ENCODE peak calls at places on chromosomes 16 and 17, in four cellular contexts. One of them, this sample, is unnamed.

GRCh38 chr17:61076649-61077048 is 323.0 kb upstream of the TBX2 start:
- DNase-seq in GM12878: no peak
- DNase-seq in HepG2: peak; percentile 39
- DNase-seq in K562: no peak
- DNase-seq in this sample: no peak

GRCh38 chr16:3980311-3981111 is 100.0 kb upstream of the CREBBP start:
- DNase-seq in K562: no peak
- DNase-seq in GM12878: no peak
- DNase-seq in HepG2: no peak
- DNase-seq in this sample: no peak

GRCh38 chr17:40304464-40304863 is 4.5 kb upstream of the RARA start:
- DNase-seq in GM12878: no peak
- DNase-seq in K562: no peak
- DNase-seq in HepG2: no peak
- DNase-seq in this sample: no peak

GRCh38 chr16:85601730-85602401 is 11.3 kb upstream of the GSE1 start:
- DNase-seq in K562: peak; percentile 66
- DNase-seq in HepG2: no peak
- DNase-seq in GM12878: no peak
- DNase-seq in this sample: no peak

GRCh38 chr16:22194707-22195444 is 11.2 kb upstream of the EEF2K start:
- DNase-seq in HepG2: no peak
- DNase-seq in GM12878: peak; percentile 49
- DNase-seq in K562: no peak
- DNase-seq in this sample: no peak

GRCh38 chr17:41060052-41060604 is at the start of gene KRTAP2-3:
- DNase-seq in GM12878: no peak
- DNase-seq in K562: no peak
- DNase-seq in HepG2: peak; percentile 36
- DNase-seq in this sample: no peak

GRCh38 chr17:39563476-39563875 is 44.2 kb downstream of the NEUROD2 start:
- DNase-seq in HepG2: no peak
- DNase-seq in GM12878: no peak
- DNase-seq in K562: no peak
- DNase-seq in this sample: peak; percentile 14

GRCh38 chr17:28488154-28488883 is 14.9 kb downstream of the SLC13A2 start:
- DNase-seq in GM12878: no peak
- DNase-seq in K562: no peak
- DNase-seq in HepG2: peak; percentile 39
- DNase-seq in this sample: no peak

GRCh38 chr16:2365895-2366294 is 25.4 kb upstream of the ABCA3 start:
- DNase-seq in GM12878: no peak
- DNase-seq in K562: no peak
- DNase-seq in HepG2: no peak
- DNase-seq in this sample: peak; percentile 40

GRCh38 chr16:62253926-62254325 is 217.7 kb upstream of the CDH8 start:
- DNase-seq in GM12878: no peak
- DNase-seq in K562: no peak
- DNase-seq in HepG2: no peak
- DNase-seq in this sample: no peak

GRCh38 chr16:77951788-77952187 is 70.6 kb upstream of the CLEC3A start:
- DNase-seq in HepG2: peak; percentile 50
- DNase-seq in GM12878: peak; percentile 21
- DNase-seq in K562: peak; percentile 30
- DNase-seq in this sample: no peak

GRCh38 chr17:34761646-34762045 is 182.3 kb downstream of the TMEM132E start:
- DNase-seq in GM12878: no peak
- DNase-seq in K562: no peak
- DNase-seq in HepG2: no peak
- DNase-seq in this sample: no peak

GRCh38 chr17:17155568-17155967 is 50.6 kb downstream of the PLD6 start:
- DNase-seq in GM12878: no peak
- DNase-seq in K562: no peak
- DNase-seq in HepG2: peak; percentile 9
- DNase-seq in this sample: no peak

GRCh38 chr16:85430523-85431381 is 182.4 kb upstream of the GSE1 start:
- DNase-seq in GM12878: no peak
- DNase-seq in K562: no peak
- DNase-seq in HepG2: no peak
- DNase-seq in this sample: no peak

GRCh38 chr16:89315791-89316581 is 98.5 kb downstream of the ZNF778 start:
- DNase-seq in K562: peak; percentile 33
- DNase-seq in HepG2: peak; percentile 29
- DNase-seq in GM12878: peak; percentile 44
- DNase-seq in this sample: peak; percentile 94

GRCh38 chr17:39867891-39868553 is at the start of gene ZPBP2:
- DNase-seq in K562: no peak
- DNase-seq in HepG2: no peak
- DNase-seq in GM12878: no peak
- DNase-seq in this sample: no peak

GRCh38 chr17:72661093-72661944 is 431.2 kb downstream of the SLC39A11 start:
- DNase-seq in HepG2: peak; percentile 98
- DNase-seq in GM12878: no peak
- DNase-seq in K562: no peak
- DNase-seq in this sample: no peak

GRCh38 chr16:11666108-11667055 is 1.9 kb upstream of the SNN start:
- DNase-seq in GM12878: no peak
- DNase-seq in HepG2: no peak
- DNase-seq in K562: no peak
- DNase-seq in this sample: no peak

GRCh38 chr17:71396711-71397110 is 724.1 kb upstream of the SOX9 start:
- DNase-seq in K562: no peak
- DNase-seq in GM12878: no peak
- DNase-seq in HepG2: no peak
- DNase-seq in this sample: no peak

GRCh38 chr16:89981414-89981813 is 32.9 kb downstream of the DEF8 start:
- DNase-seq in GM12878: no peak
- DNase-seq in K562: no peak
- DNase-seq in HepG2: no peak
- DNase-seq in this sample: no peak

GRCh38 chr16:11401161-11402050 is 56.1 kb downstream of the RMI2 start:
- DNase-seq in HepG2: no peak
- DNase-seq in K562: no peak
- DNase-seq in GM12878: no peak
- DNase-seq in this sample: no peak

GRCh38 chr16:82452002-82452741 is 174.6 kb upstream of the CDH13 start:
- DNase-seq in K562: no peak
- DNase-seq in GM12878: no peak
- DNase-seq in HepG2: no peak
- DNase-seq in this sample: no peak

GRCh38 chr17:71438631-71439146 is 682.1 kb upstream of the SOX9 start:
- DNase-seq in K562: no peak
- DNase-seq in HepG2: peak; percentile 25
- DNase-seq in GM12878: no peak
- DNase-seq in this sample: peak; percentile 1

GRCh38 chr16:4942481-4942880 is 5.5 kb upstream of the PPL start:
- DNase-seq in GM12878: no peak
- DNase-seq in K562: no peak
- DNase-seq in HepG2: no peak
- DNase-seq in this sample: no peak

GRCh38 chr17:73358668-73359067 is 46.9 kb upstream of the CDC42EP4 start:
- DNase-seq in GM12878: no peak
- DNase-seq in HepG2: no peak
- DNase-seq in K562: no peak
- DNase-seq in this sample: no peak

GRCh38 chr16:72561-73537 is at the start of gene RHBDF1:
- DNase-seq in K562: peak; percentile 85
- DNase-seq in HepG2: no peak
- DNase-seq in GM12878: no peak
- DNase-seq in this sample: peak; percentile 46

GRCh38 chr17:62792122-62792800 is 15.9 kb downstream of the MARCHF10 start:
- DNase-seq in HepG2: peak; percentile 74
- DNase-seq in K562: no peak
- DNase-seq in GM12878: no peak
- DNase-seq in this sample: peak; percentile 44

GRCh38 chr17:14553847-14554246 is 253.0 kb downstream of the HS3ST3B1 start:
- DNase-seq in K562: no peak
- DNase-seq in GM12878: no peak
- DNase-seq in HepG2: no peak
- DNase-seq in this sample: no peak

GRCh38 chr17:83107656-83108048 is 28.2 kb downstream of the METRNL start:
- DNase-seq in K562: no peak
- DNase-seq in GM12878: no peak
- DNase-seq in HepG2: no peak
- DNase-seq in this sample: no peak
- TF ChIP-seq MYC in K562: no peak
- TF ChIP-seq MYC in GM12878: no peak
- TF ChIP-seq MYC in HepG2: no peak
- TF ChIP-seq MYC in this sample: no peak

GRCh38 chr17:49610883-49611584 is 35.4 kb downstream of the NXPH3 start:
- DNase-seq in K562: no peak
- DNase-seq in HepG2: peak; percentile 71
- DNase-seq in GM12878: no peak
- DNase-seq in this sample: no peak

GRCh38 chr17:49616546-49617205 is 41.0 kb downstream of the NXPH3 start:
- DNase-seq in K562: no peak
- DNase-seq in HepG2: no peak
- DNase-seq in GM12878: no peak
- DNase-seq in this sample: no peak

GRCh38 chr17:49612721-49613120 is 37.0 kb downstream of the NXPH3 start:
- DNase-seq in GM12878: no peak
- DNase-seq in HepG2: no peak
- DNase-seq in K562: no peak
- DNase-seq in this sample: no peak

GRCh38 chr17:49618112-49618611 is 42.5 kb downstream of the NXPH3 start:
- DNase-seq in K562: no peak
- DNase-seq in GM12878: no peak
- DNase-seq in HepG2: no peak
- DNase-seq in this sample: no peak

DNA sequence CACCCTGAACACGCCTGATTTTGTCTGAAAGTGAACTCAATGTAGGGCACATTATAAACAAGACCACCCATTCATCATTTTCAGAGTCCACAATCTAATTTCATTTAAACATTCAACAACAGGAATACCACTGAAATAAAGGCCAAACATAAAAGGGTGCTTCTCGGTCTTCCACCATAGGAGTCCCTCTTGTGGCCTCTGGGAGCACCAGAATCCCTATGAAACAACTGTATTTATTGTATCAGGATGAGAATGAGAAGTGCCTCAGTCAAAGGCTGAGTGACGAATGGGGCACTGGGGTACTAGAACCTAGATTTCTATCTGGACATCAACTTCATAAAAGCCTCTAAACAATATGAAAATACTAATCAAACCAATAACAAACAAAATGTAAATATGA is 40.4 kb downstream of the NXPH3 start:
- DNase-seq in K562: peak; percentile 14
- DNase-seq in HepG2: no peak
- DNase-seq in GM12878: no peak
- DNase-seq in this sample: no peak
- TF ChIP-seq CTCF in K562: no peak
- TF ChIP-seq CTCF in HepG2: peak; percentile 11
- TF ChIP-seq CTCF in GM12878: peak; percentile 7
- TF ChIP-seq CTCF in this sample: no peak

GRCh38 chr16:68645494-68646388 is 631 bp downstream of the CDH3 start:
- DNase-seq in GM12878: no peak
- DNase-seq in HepG2: no peak
- DNase-seq in K562: no peak
- DNase-seq in this sample: no peak
- TF ChIP-seq EZH2 in GM12878: no peak
- TF ChIP-seq EZH2 in HepG2: no peak
- TF ChIP-seq EZH2 in K562: no peak
- TF ChIP-seq EZH2 in this sample: peak; percentile 11

GRCh38 chr17:44177641-44178040 is 7.1 kb downstream of the ASB16 start:
- DNase-seq in HepG2: no peak
- DNase-seq in GM12878: no peak
- DNase-seq in K562: no peak
- DNase-seq in this sample: no peak
- TF ChIP-seq MYC in HepG2: no peak
- TF ChIP-seq MYC in GM12878: no peak
- TF ChIP-seq MYC in K562: no peak
- TF ChIP-seq MYC in this sample: no peak

DNA sequence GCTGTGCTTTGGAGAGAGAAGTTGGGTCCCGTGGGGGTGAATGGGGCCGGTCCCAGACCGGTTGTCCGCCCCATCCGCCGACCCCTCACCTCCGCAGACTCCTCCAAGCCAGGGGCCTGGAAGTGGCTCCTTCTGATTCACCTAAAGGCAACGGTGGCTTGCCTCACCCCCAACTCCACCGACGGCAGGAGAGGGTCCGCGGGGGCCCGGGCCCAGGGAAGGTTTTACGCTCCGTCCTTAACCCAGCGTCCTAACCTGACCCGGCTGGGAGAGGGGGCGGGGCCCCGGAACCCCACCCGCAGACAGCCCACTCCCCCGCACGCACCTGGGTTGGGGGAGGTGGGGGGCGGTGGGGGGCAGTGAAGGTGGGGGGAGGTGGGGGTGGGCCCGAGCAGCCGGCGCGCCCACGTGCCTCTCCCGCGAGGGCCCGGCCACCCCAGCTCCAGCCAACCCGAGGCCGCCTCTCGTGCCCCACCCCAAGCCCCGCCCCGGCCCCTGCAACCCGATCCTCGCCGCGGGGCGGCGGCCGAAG is 12.7 kb upstream of the CD300A start:
- DNase-seq in GM12878: no peak
- DNase-seq in HepG2: no peak
- DNase-seq in K562: peak; percentile 97
- DNase-seq in this sample: no peak
- TF ChIP-seq CTCF in GM12878: no peak
- TF ChIP-seq CTCF in HepG2: no peak
- TF ChIP-seq CTCF in K562: no peak
- TF ChIP-seq CTCF in this sample: no peak

DNA sequence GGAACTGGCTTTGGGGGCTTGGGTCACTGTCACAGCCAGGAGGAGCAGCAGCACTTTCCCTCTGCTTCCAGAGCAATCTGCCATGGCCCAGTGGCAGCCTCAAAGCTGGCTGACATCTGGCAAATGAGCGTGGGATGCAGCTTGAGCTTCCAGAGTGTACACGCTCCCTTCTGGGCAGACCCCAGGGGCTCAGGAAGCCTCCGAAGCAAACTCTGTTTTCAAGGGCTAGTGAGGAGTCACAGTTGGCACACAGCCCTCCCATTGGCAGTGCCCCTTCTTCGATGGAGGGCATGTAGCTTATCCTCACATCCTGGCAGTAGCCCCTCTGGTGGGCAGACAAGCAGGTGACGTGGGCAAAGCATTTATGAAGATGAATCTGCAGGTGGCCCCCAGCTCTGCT is 249.6 kb downstream of the ENGASE start:
- DNase-seq in K562: no peak
- DNase-seq in GM12878: no peak
- DNase-seq in HepG2: no peak
- DNase-seq in this sample: no peak
- TF ChIP-seq EZH2 in K562: no peak
- TF ChIP-seq EZH2 in GM12878: no peak
- TF ChIP-seq EZH2 in HepG2: no peak
- TF ChIP-seq EZH2 in this sample: no peak

GRCh38 chr17:80217703-80218362 is 2.3 kb downstream of the SGSH start:
- DNase-seq in HepG2: no peak
- DNase-seq in K562: no peak
- DNase-seq in GM12878: no peak
- DNase-seq in this sample: no peak

GRCh38 chr17:80219777-80220708 is at the start of the genes SGSH and SLC26A11:
- DNase-seq in K562: peak; percentile 90
- DNase-seq in GM12878: no peak
- DNase-seq in HepG2: peak; percentile 59
- DNase-seq in this sample: peak; percentile 65

GRCh38 chr17:80220709-80221215 is 535 bp downstream of the SLC26A11 start:
- DNase-seq in GM12878: no peak
- DNase-seq in K562: peak; percentile 20
- DNase-seq in HepG2: no peak
- DNase-seq in this sample: peak; percentile 14

GRCh38 chr17:80218391-80218790 is 1.7 kb downstream of the SGSH start:
- DNase-seq in HepG2: no peak
- DNase-seq in K562: no peak
- DNase-seq in GM12878: no peak
- DNase-seq in this sample: no peak

GRCh38 chr17:80219013-80219776 is 938 bp downstream of the SGSH start:
- DNase-seq in GM12878: peak; percentile 66
- DNase-seq in HepG2: peak; percentile 53
- DNase-seq in K562: peak; percentile 75
- DNase-seq in this sample: peak; percentile 55
- TF ChIP-seq MYC in GM12878: no peak
- TF ChIP-seq MYC in HepG2: no peak
- TF ChIP-seq MYC in K562: no peak
- TF ChIP-seq MYC in this sample: no peak

This sample was measured in endothelial cell of umbilical vein.